ENCODE peak calls at places on chromosomes 12 and 14, in eight cellular contexts. K is cardiac fibroblast, M is K562, R is B cell, C is glutamatergic neuron, V is PC-3, F is lower leg skin, H is pancreas. W is an unnamed sample.

GRCh38 chr12:132167610-132168310 is 23.5 kb downstream of the NOC4L start:
- DNase-seq in K (no peak), M (no peak), R (no peak), C (peak; percentile 9), V (no peak), F (no peak), H (no peak), W (no peak)

GRCh38 chr14:56181666-56182065 is 63.5 kb downstream of the PELI2 start:
- DNase-seq in K (peak; percentile 53), M (no peak), R (no peak), C (no peak), V (peak; percentile 64), F (no peak), H (no peak), W (no peak)

GRCh38 chr12:2240984-2241383 is 188.2 kb downstream of the CACNA1C start:
- DNase-seq in K (no peak), M (no peak), R (no peak), C (no peak), V (no peak), F (no peak), H (no peak), W (no peak)

GRCh38 chr14:75806247-75806876 is 145.3 kb downstream of the TTLL5 start:
- DNase-seq in K (no peak), M (no peak), R (no peak), C (no peak), V (no peak), F (no peak), H (no peak), W (no peak)

GRCh38 chr14:53613404-53614253 is 343.0 kb downstream of the BMP4 start:
- DNase-seq in K (no peak), M (no peak), R (peak; percentile 68), C (no peak), V (peak; percentile 92), F (no peak), H (peak; percentile 65), W (peak; percentile 81)

GRCh38 chr14:49492151-49492550 is 94.0 kb downstream of the RPS29 start:
- DNase-seq in K (peak; percentile 7), M (no peak), R (no peak), C (no peak), V (peak; percentile 38), F (no peak), H (no peak), W (no peak)

GRCh38 chr12:112740387-112740934 is 51.1 kb upstream of the RPH3A start:
- DNase-seq in K (no peak), M (peak; percentile 8), R (no peak), C (no peak), V (no peak), F (no peak), H (no peak), W (no peak)

GRCh38 chr12:27779416-27779815 is 617 bp upstream of the KLHL42 start:
- DNase-seq in K (peak; percentile 29), M (no peak), R (no peak), C (peak; percentile 47), V (no peak), F (peak; percentile 84), H (peak; percentile 56), W (peak; percentile 50)

GRCh38 chr14:104267895-104268294 is 129.5 kb downstream of the KIF26A start:
- DNase-seq in K (no peak), M (no peak), R (no peak), C (peak; percentile 12), V (no peak), F (no peak), H (peak; percentile 35), W (no peak)

GRCh38 chr12:121524196-121524930 is 56.5 kb downstream of the KDM2B start:
- DNase-seq in K (no peak), M (no peak), R (no peak), C (peak; percentile 53), V (no peak), F (no peak), H (no peak), W (no peak)

GRCh38 chr12:31023271-31023724 is 50.4 kb upstream of the DDX11 start:
- DNase-seq in K (no peak), M (no peak), R (no peak), C (no peak), V (no peak), F (peak; percentile 76), H (no peak), W (no peak)

GRCh38 chr14:104732931-104733681 is 9.1 kb downstream of the ADSS1 start:
- DNase-seq in K (no peak), M (no peak), R (no peak), C (no peak), V (peak; percentile 33), F (no peak), H (no peak), W (no peak)

GRCh38 chr14:103058209-103059055 is 1.1 kb upstream of the CDC42BPB start:
- DNase-seq in K (peak; percentile 20), M (no peak), R (no peak), C (peak; percentile 42), V (peak; percentile 13), F (no peak), H (no peak), W (no peak)

GRCh38 chr12:105083551-105084105 is 630 bp downstream of the ALDH1L2 start:
- DNase-seq in K (peak; percentile 84), M (peak; percentile 63), R (peak; percentile 18), C (peak; percentile 66), V (no peak), F (peak; percentile 92), H (peak; percentile 69), W (no peak)

GRCh38 chr12:77299910-77300772 is 234.8 kb upstream of the E2F7 start:
- DNase-seq in K (peak; percentile 80), M (no peak), R (no peak), C (no peak), V (peak; percentile 93), F (no peak), H (no peak), W (no peak)

GRCh38 chr14:23078692-23079116 is 16.2 kb downstream of the ACIN1 start:
- DNase-seq in K (peak; percentile 98), M (peak; percentile 90), R (no peak), C (no peak), V (peak; percentile 96), F (peak; percentile 94), H (no peak), W (no peak)

GRCh38 chr12:64673490-64674169 is 63.3 kb downstream of the RASSF3 start:
- DNase-seq in K (no peak), M (no peak), R (no peak), C (no peak), V (no peak), F (no peak), H (no peak), W (no peak)

DNA sequence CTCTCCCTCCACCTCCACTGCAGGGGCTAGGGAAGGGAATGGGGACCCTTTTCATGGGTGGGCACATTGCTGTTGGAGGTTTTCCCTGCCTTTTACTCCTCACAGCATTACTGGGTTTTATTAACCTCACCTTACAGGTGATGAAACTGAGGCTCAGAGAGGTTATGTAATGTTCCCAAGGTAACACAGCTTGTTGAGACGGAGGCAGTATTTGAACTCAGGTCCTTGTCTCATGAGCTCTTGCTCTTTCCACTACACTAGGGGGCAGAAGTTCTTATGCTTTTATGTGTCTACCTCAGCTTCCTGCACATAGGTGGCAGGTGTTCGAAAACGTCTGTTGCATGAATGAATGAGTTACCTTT is 11.7 kb downstream of the CISTR start:
- DNase-seq in K (no peak), M (no peak), R (no peak), C (no peak), V (no peak), F (no peak), H (no peak), W (no peak)
- TF ChIP-seq CTCF in K (no peak), M (peak; percentile 29), R (no peak), C (no peak), V (peak; percentile 19), F (no peak), H (no peak), W (no peak)

GRCh38 chr14:39581474-39581873 is 149.2 kb upstream of the FBXO33 start:
- DNase-seq in K (peak; percentile 33), M (no peak), R (no peak), C (no peak), V (peak; percentile 21), F (no peak), H (no peak), W (no peak)
- TF ChIP-seq CTCF in K (no peak), M (no peak), R (no peak), C (no peak), V (peak; percentile 63), F (no peak), H (no peak), W (peak; percentile 18)

DNA sequence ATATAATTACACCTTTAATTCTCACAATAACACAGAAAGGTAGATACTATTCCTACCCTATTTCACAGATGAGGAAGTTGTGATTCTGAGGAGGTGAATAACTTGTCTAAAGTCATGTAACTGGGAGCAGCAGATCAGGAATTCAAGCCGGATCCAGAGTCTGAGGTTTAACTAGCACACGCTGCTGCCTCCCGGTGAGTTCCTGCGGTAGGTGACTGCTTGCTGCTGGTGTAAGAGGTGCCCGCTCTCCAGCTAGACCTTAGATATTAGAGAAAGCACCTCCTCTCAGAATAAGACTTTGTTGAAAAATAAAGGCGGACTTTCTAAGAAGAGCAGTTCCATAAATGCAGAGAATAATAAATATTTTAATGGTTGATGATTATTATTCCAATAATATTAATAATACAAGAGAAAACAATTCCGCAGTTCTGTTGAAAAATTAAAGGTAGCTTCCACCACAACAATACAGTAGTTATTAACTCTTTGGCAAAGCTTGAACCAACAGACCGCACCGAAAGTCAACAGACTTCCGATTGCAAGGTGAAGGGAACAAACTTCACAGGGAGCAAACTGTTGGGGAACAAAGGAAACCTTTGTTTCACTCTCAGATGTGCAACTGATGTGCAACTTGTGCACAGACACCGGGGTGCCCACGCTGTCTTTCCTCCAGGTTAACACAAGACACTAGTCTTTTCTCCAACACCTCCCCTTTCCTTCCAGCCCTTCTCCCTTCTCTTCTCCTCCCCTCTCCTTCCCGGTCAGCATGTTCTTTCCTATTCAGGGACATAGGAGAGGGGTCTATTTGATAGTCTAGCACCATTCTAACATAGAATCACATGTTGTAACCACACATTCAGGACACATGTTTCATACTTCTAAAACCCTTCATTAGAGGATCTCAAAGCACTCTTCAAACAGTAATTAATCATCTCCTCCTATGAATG is 73.2 kb upstream of the EGLN3 start:
- DNase-seq in K (no peak), M (no peak), R (no peak), C (no peak), V (no peak), F (no peak), H (no peak), W (no peak)
- TF ChIP-seq CTCF in K (no peak), M (peak; percentile 4), R (no peak), C (no peak), V (no peak), F (no peak), H (no peak), W (no peak)

GRCh38 chr14:59425322-59425945 is 39.7 kb downstream of the GPR135 start:
- DNase-seq in K (peak; percentile 79), M (no peak), R (no peak), C (no peak), V (peak; percentile 41), F (no peak), H (no peak), W (no peak)

GRCh38 chr14:59424707-59425106 is 40.5 kb downstream of the GPR135 start:
- DNase-seq in K (peak; percentile 75), M (no peak), R (no peak), C (no peak), V (no peak), F (no peak), H (no peak), W (no peak)

GRCh38 chr14:59419383-59419782 is 45.8 kb downstream of the GPR135 start:
- DNase-seq in K (no peak), M (no peak), R (no peak), C (no peak), V (no peak), F (no peak), H (no peak), W (no peak)

GRCh38 chr14:59417301-59417700 is 47.9 kb downstream of the GPR135 start:
- DNase-seq in K (no peak), M (no peak), R (no peak), C (no peak), V (no peak), F (no peak), H (no peak), W (no peak)

GRCh38 chr14:59422069-59422881 is 42.9 kb downstream of the GPR135 start:
- DNase-seq in K (peak; percentile 59), M (no peak), R (peak; percentile 22), C (no peak), V (peak; percentile 62), F (no peak), H (no peak), W (no peak)
- TF ChIP-seq CTCF in K (peak; percentile 17), M (no peak), R (no peak), C (no peak), V (peak; percentile 97), F (no peak), H (no peak), W (peak; percentile 9)

W was measured in GM10248.